ENCODE peak calls at places on chromosomes 13 and 19, in five cellular contexts. One of them, this sample, is unnamed.

GRCh38 chr19:15469513-15470297 is 5.4 kb upstream of the RASAL3 start:
- DNase-seq in activated B cell treated with CpG ODN at 0.5 μM for 24 hours: no peak
- DNase-seq in suprapubic skin: no peak
- DNase-seq in CD8-positive, alpha-beta T cell: peak
- DNase-seq in A172: no peak
- DNase-seq in this sample: no peak

GRCh38 chr19:11264452-11265176 is 2.3 kb upstream of the DOCK6 start:
- DNase-seq in suprapubic skin: no peak
- DNase-seq in A172: peak
- DNase-seq in activated B cell treated with CpG ODN at 0.5 μM for 24 hours: no peak
- DNase-seq in CD8-positive, alpha-beta T cell: no peak
- DNase-seq in this sample: no peak

GRCh38 chr19:46378268-46378667 is 31.4 kb downstream of the PPP5C start:
- DNase-seq in suprapubic skin: no peak
- DNase-seq in activated B cell treated with CpG ODN at 0.5 μM for 24 hours: no peak
- DNase-seq in CD8-positive, alpha-beta T cell: no peak
- DNase-seq in A172: peak
- DNase-seq in this sample: no peak

GRCh38 chr19:44653977-44654784 is 10.5 kb downstream of the PVR start:
- DNase-seq in A172: peak
- DNase-seq in activated B cell treated with CpG ODN at 0.5 μM for 24 hours: peak
- DNase-seq in suprapubic skin: no peak
- DNase-seq in CD8-positive, alpha-beta T cell: peak
- DNase-seq in this sample: peak

GRCh38 chr13:113061796-113062425 is 43.7 kb upstream of the F7 start:
- DNase-seq in A172: no peak
- DNase-seq in activated B cell treated with CpG ODN at 0.5 μM for 24 hours: no peak
- DNase-seq in CD8-positive, alpha-beta T cell: no peak
- DNase-seq in suprapubic skin: peak
- DNase-seq in this sample: no peak

GRCh38 chr19:40221858-40222619 is 3.9 kb upstream of the TTC9B start:
- DNase-seq in activated B cell treated with CpG ODN at 0.5 μM for 24 hours: peak
- DNase-seq in A172: peak
- DNase-seq in suprapubic skin: peak
- DNase-seq in CD8-positive, alpha-beta T cell: peak
- DNase-seq in this sample: peak

GRCh38 chr13:42312817-42313431 is 41.0 kb downstream of the AKAP11 start:
- DNase-seq in suprapubic skin: no peak
- DNase-seq in A172: no peak
- DNase-seq in activated B cell treated with CpG ODN at 0.5 μM for 24 hours: no peak
- DNase-seq in CD8-positive, alpha-beta T cell: no peak
- DNase-seq in this sample: no peak

GRCh38 chr19:10896851-10897526 is 25.6 kb downstream of the CARM1 start:
- DNase-seq in A172: no peak
- DNase-seq in suprapubic skin: no peak
- DNase-seq in CD8-positive, alpha-beta T cell: no peak
- DNase-seq in activated B cell treated with CpG ODN at 0.5 μM for 24 hours: no peak
- DNase-seq in this sample: no peak

GRCh38 chr19:49875177-49875576 is 2.0 kb downstream of the AKT1S1 start:
- DNase-seq in suprapubic skin: no peak
- DNase-seq in A172: no peak
- DNase-seq in CD8-positive, alpha-beta T cell: no peak
- DNase-seq in activated B cell treated with CpG ODN at 0.5 μM for 24 hours: no peak
- DNase-seq in this sample: no peak

GRCh38 chr13:107373551-107373950 is 805.6 kb upstream of the ARGLU1 start:
- DNase-seq in suprapubic skin: no peak
- DNase-seq in CD8-positive, alpha-beta T cell: no peak
- DNase-seq in A172: peak
- DNase-seq in activated B cell treated with CpG ODN at 0.5 μM for 24 hours: no peak
- DNase-seq in this sample: no peak

GRCh38 chr13:41065098-41065497 is 3.8 kb downstream of the WBP4 start:
- DNase-seq in suprapubic skin: no peak
- DNase-seq in CD8-positive, alpha-beta T cell: no peak
- DNase-seq in A172: no peak
- DNase-seq in activated B cell treated with CpG ODN at 0.5 μM for 24 hours: no peak
- DNase-seq in this sample: no peak

GRCh38 chr13:108915634-108916497 is 286.5 kb downstream of the MYO16 start:
- DNase-seq in CD8-positive, alpha-beta T cell: peak
- DNase-seq in A172: peak
- DNase-seq in suprapubic skin: peak
- DNase-seq in activated B cell treated with CpG ODN at 0.5 μM for 24 hours: peak
- DNase-seq in this sample: peak

GRCh38 chr19:58544591-58545285 is 874 bp downstream of the TRIM28 start:
- DNase-seq in A172: peak
- DNase-seq in CD8-positive, alpha-beta T cell: no peak
- DNase-seq in activated B cell treated with CpG ODN at 0.5 μM for 24 hours: no peak
- DNase-seq in suprapubic skin: no peak
- DNase-seq in this sample: peak

GRCh38 chr13:98664047-98664446 is 87.1 kb upstream of the STK24 start:
- DNase-seq in A172: peak
- DNase-seq in activated B cell treated with CpG ODN at 0.5 μM for 24 hours: no peak
- DNase-seq in CD8-positive, alpha-beta T cell: no peak
- DNase-seq in suprapubic skin: no peak
- DNase-seq in this sample: peak

GRCh38 chr19:38683393-38684077 is 36.1 kb downstream of the ACTN4 start:
- DNase-seq in suprapubic skin: no peak
- DNase-seq in activated B cell treated with CpG ODN at 0.5 μM for 24 hours: peak
- DNase-seq in CD8-positive, alpha-beta T cell: peak
- DNase-seq in A172: peak
- DNase-seq in this sample: peak

GRCh38 chr13:22080832-22081231 is 410.0 kb downstream of the FGF9 start:
- DNase-seq in A172: no peak
- DNase-seq in activated B cell treated with CpG ODN at 0.5 μM for 24 hours: no peak
- DNase-seq in suprapubic skin: no peak
- DNase-seq in CD8-positive, alpha-beta T cell: no peak
- DNase-seq in this sample: no peak

GRCh38 chr13:44439615-44440014 is 66.0 kb downstream of the SERP2 start:
- DNase-seq in CD8-positive, alpha-beta T cell: no peak
- DNase-seq in suprapubic skin: no peak
- DNase-seq in A172: no peak
- DNase-seq in activated B cell treated with CpG ODN at 0.5 μM for 24 hours: no peak
- DNase-seq in this sample: no peak

GRCh38 chr19:9986787-9987281 is 23.5 kb downstream of the COL5A3 start:
- DNase-seq in A172: no peak
- DNase-seq in CD8-positive, alpha-beta T cell: no peak
- DNase-seq in activated B cell treated with CpG ODN at 0.5 μM for 24 hours: no peak
- DNase-seq in suprapubic skin: no peak
- DNase-seq in this sample: no peak

GRCh38 chr13:113210834-113211233 is 1.4 kb downstream of the CUL4A start:
- DNase-seq in CD8-positive, alpha-beta T cell: no peak
- DNase-seq in activated B cell treated with CpG ODN at 0.5 μM for 24 hours: no peak
- DNase-seq in A172: no peak
- DNase-seq in suprapubic skin: no peak
- DNase-seq in this sample: no peak

GRCh38 chr13:52454459-52454824 is 836 bp upstream of the CKAP2 start:
- DNase-seq in suprapubic skin: no peak
- DNase-seq in activated B cell treated with CpG ODN at 0.5 μM for 24 hours: no peak
- DNase-seq in CD8-positive, alpha-beta T cell: peak
- DNase-seq in A172: peak
- DNase-seq in this sample: peak

GRCh38 chr19:57068326-57068725 is 51.5 kb upstream of the USP29 start:
- DNase-seq in suprapubic skin: no peak
- DNase-seq in A172: no peak
- DNase-seq in activated B cell treated with CpG ODN at 0.5 μM for 24 hours: no peak
- DNase-seq in CD8-positive, alpha-beta T cell: no peak
- DNase-seq in this sample: no peak

GRCh38 chr13:44679602-44680001 is 103.5 kb upstream of the TSC22D1 start:
- DNase-seq in A172: no peak
- DNase-seq in suprapubic skin: no peak
- DNase-seq in activated B cell treated with CpG ODN at 0.5 μM for 24 hours: no peak
- DNase-seq in CD8-positive, alpha-beta T cell: no peak
- DNase-seq in this sample: no peak

GRCh38 chr13:112869202-112870061 is 99.6 kb upstream of the MCF2L start:
- DNase-seq in suprapubic skin: no peak
- DNase-seq in activated B cell treated with CpG ODN at 0.5 μM for 24 hours: no peak
- DNase-seq in A172: no peak
- DNase-seq in CD8-positive, alpha-beta T cell: no peak
- DNase-seq in this sample: no peak

GRCh38 chr19:40862785-40863184 is 12.5 kb upstream of the CYP2A6 start:
- DNase-seq in A172: no peak
- DNase-seq in activated B cell treated with CpG ODN at 0.5 μM for 24 hours: no peak
- DNase-seq in suprapubic skin: no peak
- DNase-seq in CD8-positive, alpha-beta T cell: no peak
- DNase-seq in this sample: no peak

GRCh38 chr13:76798037-76798436 is 88.2 kb downstream of the KCTD12 start:
- DNase-seq in activated B cell treated with CpG ODN at 0.5 μM for 24 hours: no peak
- DNase-seq in suprapubic skin: no peak
- DNase-seq in CD8-positive, alpha-beta T cell: no peak
- DNase-seq in A172: no peak
- DNase-seq in this sample: no peak

GRCh38 chr13:113654591-113655357 is 3.2 kb downstream of the ATP4B start:
- DNase-seq in suprapubic skin: peak
- DNase-seq in activated B cell treated with CpG ODN at 0.5 μM for 24 hours: no peak
- DNase-seq in CD8-positive, alpha-beta T cell: no peak
- DNase-seq in A172: no peak
- DNase-seq in this sample: no peak

GRCh38 chr13:53204598-53204997 is 176.0 kb downstream of the OLFM4 start:
- DNase-seq in activated B cell treated with CpG ODN at 0.5 μM for 24 hours: no peak
- DNase-seq in A172: no peak
- DNase-seq in suprapubic skin: no peak
- DNase-seq in CD8-positive, alpha-beta T cell: no peak
- DNase-seq in this sample: no peak

GRCh38 chr19:45884682-45885555 is 1.0 kb downstream of the IRF2BP1 start:
- DNase-seq in CD8-positive, alpha-beta T cell: no peak
- DNase-seq in activated B cell treated with CpG ODN at 0.5 μM for 24 hours: peak
- DNase-seq in suprapubic skin: no peak
- DNase-seq in A172: no peak
- DNase-seq in this sample: no peak

GRCh38 chr13:108470921-108471320 is 158.5 kb upstream of the MYO16 start:
- DNase-seq in suprapubic skin: no peak
- DNase-seq in CD8-positive, alpha-beta T cell: no peak
- DNase-seq in A172: no peak
- DNase-seq in activated B cell treated with CpG ODN at 0.5 μM for 24 hours: no peak
- DNase-seq in this sample: no peak

GRCh38 chr13:80716610-80717081 is 375.7 kb upstream of the SPRY2 start:
- DNase-seq in A172: no peak
- DNase-seq in suprapubic skin: no peak
- DNase-seq in activated B cell treated with CpG ODN at 0.5 μM for 24 hours: no peak
- DNase-seq in CD8-positive, alpha-beta T cell: no peak
- DNase-seq in this sample: no peak